ENCODE peak calls at places on chromosomes 7 and 10, in four cellular contexts. One of them, this sample, is unnamed.

GRCh38 chr10:104680467-104681401 is 39.6 kb downstream of the SORCS3 start:
- DNase-seq in H1: no peak
- DNase-seq in K562: no peak
- DNase-seq in HCT116: no peak
- DNase-seq in this sample: no peak

GRCh38 chr7:93944673-93945072 is 23.1 kb downstream of the GNG11 start:
- DNase-seq in HCT116: no peak
- DNase-seq in H1: no peak
- DNase-seq in K562: no peak
- DNase-seq in this sample: no peak

GRCh38 chr10:75403144-75404022 is 1.8 kb upstream of the ZNF503 start:
- DNase-seq in HCT116: no peak
- DNase-seq in K562: no peak
- DNase-seq in H1: no peak
- DNase-seq in this sample: peak

GRCh38 chr10:43398939-43399871 is 9.8 kb downstream of the HNRNPF start:
- DNase-seq in H1: no peak
- DNase-seq in K562: no peak
- DNase-seq in HCT116: no peak
- DNase-seq in this sample: no peak

GRCh38 chr7:66050990-66051424 is 24.6 kb upstream of the ASL start:
- DNase-seq in H1: no peak
- DNase-seq in HCT116: no peak
- DNase-seq in K562: no peak
- DNase-seq in this sample: peak

GRCh38 chr7:155069992-155070827 is at the start of gene HTR5A:
- DNase-seq in HCT116: peak
- DNase-seq in H1: peak
- DNase-seq in K562: peak
- DNase-seq in this sample: peak

GRCh38 chr7:158244873-158245723 is 342.5 kb downstream of the PTPRN2 start:
- DNase-seq in H1: no peak
- DNase-seq in HCT116: no peak
- DNase-seq in K562: no peak
- DNase-seq in this sample: no peak

GRCh38 chr10:89158446-89158845 is 48.7 kb downstream of the CH25H start:
- DNase-seq in H1: no peak
- DNase-seq in HCT116: no peak
- DNase-seq in K562: no peak
- DNase-seq in this sample: no peak

GRCh38 chr10:13099144-13099665 is 758 bp upstream of the OPTN start:
- DNase-seq in K562: peak
- DNase-seq in HCT116: peak
- DNase-seq in H1: peak
- DNase-seq in this sample: peak

GRCh38 chr7:105677803-105678583 is 96.7 kb upstream of the EFCAB10 start:
- DNase-seq in HCT116: no peak
- DNase-seq in H1: no peak
- DNase-seq in K562: no peak
- DNase-seq in this sample: no peak

GRCh38 chr10:130137077-130137448 is 872 bp downstream of the GLRX3 start:
- DNase-seq in HCT116: no peak
- DNase-seq in K562: peak
- DNase-seq in H1: no peak
- DNase-seq in this sample: peak

GRCh38 chr7:69403169-69403568 is 195.1 kb upstream of the AUTS2 start:
- DNase-seq in HCT116: no peak
- DNase-seq in K562: no peak
- DNase-seq in H1: no peak
- DNase-seq in this sample: peak
- TF ChIP-seq JUND in HCT116: no peak
- TF ChIP-seq JUND in K562: no peak
- TF ChIP-seq JUND in H1: no peak
- TF ChIP-seq JUND in this sample: no peak

DNA sequence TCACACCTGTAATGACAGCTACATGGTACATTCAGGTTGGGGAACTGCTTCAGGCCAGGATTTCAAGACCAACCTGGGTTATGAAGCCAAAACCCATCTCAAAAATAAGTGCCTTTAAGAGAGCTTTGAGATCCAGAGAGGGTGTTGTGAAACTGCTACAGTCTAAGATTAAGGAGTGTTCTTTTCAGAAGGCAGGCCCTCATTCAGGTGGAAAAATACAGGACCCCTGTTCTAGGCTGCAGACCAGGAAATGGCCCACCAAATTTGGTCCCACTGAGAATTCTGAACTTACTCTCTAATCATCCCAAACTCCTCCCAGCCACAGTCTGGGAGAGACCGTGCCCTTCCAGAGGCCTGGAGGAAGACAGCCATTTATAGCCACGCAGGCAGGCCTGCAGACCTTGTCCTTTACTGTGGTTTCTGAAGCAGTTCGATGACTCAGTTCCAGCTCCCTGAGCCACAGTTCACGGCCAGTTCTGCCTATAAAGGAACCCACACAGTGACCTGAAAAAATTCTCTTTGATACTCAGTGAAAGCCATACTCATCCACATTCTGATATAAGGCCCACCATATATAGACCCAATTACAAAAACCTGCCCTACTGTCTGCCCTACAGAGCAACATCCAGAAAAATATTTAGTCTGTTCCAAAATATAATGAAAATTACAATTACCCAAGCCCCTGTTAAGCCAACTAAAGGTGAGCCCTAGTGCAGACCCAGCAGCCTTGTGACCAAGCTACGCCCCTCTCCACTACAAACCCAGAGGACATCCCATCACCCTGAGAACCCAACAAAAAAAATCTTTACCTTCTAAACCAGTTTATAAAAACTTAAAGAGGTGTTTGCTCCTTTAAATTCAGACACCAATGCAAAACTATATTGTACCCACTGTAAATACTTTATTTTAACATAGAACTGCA is 21.2 kb downstream of the ZNF680 start:
- DNase-seq in H1: no peak
- DNase-seq in K562: peak
- DNase-seq in HCT116: peak
- DNase-seq in this sample: no peak
- TF ChIP-seq JUND in H1: no peak
- TF ChIP-seq JUND in K562: no peak
- TF ChIP-seq JUND in HCT116: peak
- TF ChIP-seq JUND in this sample: no peak

GRCh38 chr7:116591202-116592040 is 66.6 kb downstream of the CAV1 start:
- DNase-seq in H1: no peak
- DNase-seq in HCT116: peak
- DNase-seq in K562: peak
- DNase-seq in this sample: peak
- TF ChIP-seq JUND in H1: no peak
- TF ChIP-seq JUND in HCT116: no peak
- TF ChIP-seq JUND in K562: no peak
- TF ChIP-seq JUND in this sample: no peak

GRCh38 chr10:125611756-125612155 is 71.2 kb downstream of the TEX36 start:
- DNase-seq in HCT116: no peak
- DNase-seq in K562: no peak
- DNase-seq in H1: no peak
- DNase-seq in this sample: no peak
- TF ChIP-seq JUND in HCT116: no peak
- TF ChIP-seq JUND in K562: no peak
- TF ChIP-seq JUND in H1: no peak
- TF ChIP-seq JUND in this sample: no peak

GRCh38 chr10:8049151-8049873 is 5.2 kb upstream of the GATA3 start:
- DNase-seq in H1: no peak
- DNase-seq in K562: no peak
- DNase-seq in HCT116: no peak
- DNase-seq in this sample: no peak
- TF ChIP-seq JUND in H1: no peak
- TF ChIP-seq JUND in K562: no peak
- TF ChIP-seq JUND in HCT116: no peak
- TF ChIP-seq JUND in this sample: no peak

DNA sequence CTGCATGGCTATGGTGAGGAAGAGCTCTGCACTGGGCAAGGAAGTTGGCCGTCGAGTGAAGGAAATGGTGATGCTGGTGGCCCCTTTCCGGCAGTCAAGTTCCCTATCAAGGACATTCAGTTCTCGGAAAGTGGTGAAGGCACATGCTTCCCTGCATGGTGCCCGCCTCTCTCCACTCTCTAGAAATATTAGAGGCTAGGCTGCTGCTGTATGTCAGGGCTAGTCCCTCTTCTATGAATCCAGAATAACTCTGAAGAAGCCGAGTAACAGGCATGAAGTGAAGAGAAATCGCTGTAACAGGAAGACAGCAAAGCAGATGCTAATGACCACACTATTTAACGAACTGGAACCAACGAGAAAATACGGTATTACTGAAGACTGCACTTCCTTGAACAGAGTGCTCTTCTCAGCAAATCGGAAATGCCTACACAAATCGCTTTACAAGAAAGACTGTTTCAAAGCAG is 5.4 kb downstream of the IDI1 start:
- DNase-seq in K562: no peak
- DNase-seq in HCT116: no peak
- DNase-seq in H1: no peak
- DNase-seq in this sample: no peak
- TF ChIP-seq JUND in K562: no peak
- TF ChIP-seq JUND in HCT116: no peak
- TF ChIP-seq JUND in H1: no peak
- TF ChIP-seq JUND in this sample: no peak

DNA sequence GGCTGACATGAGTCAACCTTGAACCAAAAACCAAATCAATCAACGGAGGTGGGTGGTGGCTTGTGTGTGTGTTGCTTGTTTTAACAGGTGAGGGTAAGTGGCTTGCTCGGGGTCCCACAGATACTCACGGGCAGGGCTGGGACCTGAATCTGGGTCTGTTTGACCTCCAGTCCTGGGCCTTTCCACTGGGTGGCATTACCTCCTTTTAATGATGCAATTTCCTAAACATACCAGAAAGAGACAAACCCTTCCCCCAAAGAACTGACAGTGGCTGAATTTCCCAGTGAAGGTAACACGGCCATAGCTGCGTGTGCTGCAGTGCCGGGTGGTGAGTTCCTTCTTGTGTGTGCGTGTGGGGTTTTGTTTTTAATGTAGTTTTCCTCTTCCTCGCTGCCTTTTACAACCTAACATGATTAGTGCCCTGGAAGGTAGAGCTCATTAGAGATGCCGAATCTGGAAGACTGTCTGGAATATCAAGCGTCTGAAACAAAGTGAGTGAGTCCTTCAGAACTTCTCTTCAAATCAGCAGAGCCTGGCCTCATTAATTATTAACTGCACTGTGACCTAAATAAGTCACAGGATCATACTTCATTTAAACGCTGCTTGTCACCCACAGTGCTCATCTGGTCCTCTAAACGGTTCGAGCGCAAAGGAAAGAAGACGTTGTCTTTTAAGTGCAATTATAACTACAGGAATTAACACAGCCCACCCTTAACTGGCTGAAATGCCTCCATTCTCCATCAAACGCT is 166.1 kb upstream of the TCERG1L start:
- DNase-seq in H1: no peak
- DNase-seq in HCT116: no peak
- DNase-seq in K562: no peak
- DNase-seq in this sample: no peak
- TF ChIP-seq JUND in H1: no peak
- TF ChIP-seq JUND in HCT116: no peak
- TF ChIP-seq JUND in K562: no peak
- TF ChIP-seq JUND in this sample: no peak

GRCh38 chr7:32336726-32337125 is 153.5 kb downstream of the LSM5 start:
- DNase-seq in K562: no peak
- DNase-seq in HCT116: no peak
- DNase-seq in H1: no peak
- DNase-seq in this sample: no peak

GRCh38 chr7:32330602-32331001 is 159.6 kb downstream of the LSM5 start:
- DNase-seq in HCT116: no peak
- DNase-seq in H1: no peak
- DNase-seq in K562: no peak
- DNase-seq in this sample: no peak

GRCh38 chr7:32335107-32335506 is 155.1 kb downstream of the LSM5 start:
- DNase-seq in HCT116: no peak
- DNase-seq in H1: no peak
- DNase-seq in K562: no peak
- DNase-seq in this sample: no peak
- TF ChIP-seq JUND in HCT116: no peak
- TF ChIP-seq JUND in H1: no peak
- TF ChIP-seq JUND in K562: no peak
- TF ChIP-seq JUND in this sample: no peak

This sample was measured in T47D.